ENCODE peak calls at places on chromosome 17, in six cellular contexts. K is A549, R is body of pancreas, M is mammary epithelial cell, I is stomach, A is esophagus muscularis mucosa. T is an unnamed sample. For H3K4me1, the result is how much of the 10 kb centered on the place peaks cover.

GRCh38 chr17:13001991-13002615 is 15.7 kb downstream of the ELAC2 start:
- DNase-seq in M (no peak), A (no peak), I (no peak), K (no peak), R (no peak), T (no peak)

GRCh38 chr17:39306509-39307212 is 80.9 kb upstream of the STAC2 start:
- DNase-seq in I (no peak), A (no peak), M (no peak), R (no peak), K (no peak), T (no peak)

GRCh38 chr17:55492951-55493350 is 18.3 kb downstream of the SMIM36 start:
- DNase-seq in I (no peak), K (no peak), A (no peak), R (no peak), M (no peak), T (no peak)

GRCh38 chr17:77809814-77810213 is 148.7 kb upstream of the TNRC6C start:
- DNase-seq in K (no peak), A (no peak), R (no peak), I (no peak), M (no peak), T (no peak)

GRCh38 chr17:19670906-19671305 is 22.4 kb downstream of the ALDH3A2 start:
- DNase-seq in R (no peak), K (no peak), M (no peak), I (no peak), A (no peak), T (no peak)

GRCh38 chr17:17176341-17176740 is 29.8 kb downstream of the PLD6 start:
- DNase-seq in R (no peak), I (no peak), A (no peak), M (no peak), K (no peak), T (no peak)

GRCh38 chr17:47254403-47254943 is 846 bp downstream of the ITGB3 start:
- DNase-seq in I (no peak), M (no peak), R (no peak), K (no peak), A (no peak), T (no peak)

GRCh38 chr17:55601874-55602364 is 90.7 kb upstream of the SMIM36 start:
- DNase-seq in K (peak), R (no peak), I (no peak), A (no peak), M (peak), T (no peak)

GRCh38 chr17:16527298-16527697 is 35.3 kb upstream of the LRRC75A start:
- DNase-seq in M (no peak), K (no peak), A (peak), I (no peak), R (no peak), T (no peak)

GRCh38 chr17:73228748-73229236 is 32.9 kb downstream of the CPSF4L start:
- DNase-seq in R (peak), M (peak), K (peak), I (peak), A (no peak), T (peak)

GRCh38 chr17:74686761-74687160 is 26.0 kb downstream of the CD300LF start:
- DNase-seq in I (no peak), R (no peak), K (no peak), A (no peak), M (no peak), T (no peak)

GRCh38 chr17:57096472-57097198 is 11.6 kb downstream of the AKAP1 start:
- DNase-seq in M (no peak), K (no peak), A (no peak), I (no peak), R (no peak), T (peak)

GRCh38 chr17:51228177-51228576 is 31.7 kb downstream of the MBTD1 start:
- DNase-seq in K (no peak), R (no peak), A (no peak), I (no peak), M (peak), T (no peak)

GRCh38 chr17:46148247-46148646 is 45.0 kb downstream of the KANSL1 start:
- DNase-seq in K (no peak), A (no peak), I (no peak), R (no peak), M (no peak), T (no peak)

GRCh38 chr17:82031303-82031884 is at the start of gene RAC3:
- DNase-seq in M (no peak), K (no peak), R (no peak), A (no peak), I (no peak), T (no peak)

GRCh38 chr17:80618304-80618703 is 73.7 kb downstream of the RPTOR start:
- DNase-seq in A (no peak), M (no peak), R (no peak), I (no peak), K (no peak), T (no peak)

GRCh38 chr17:64412944-64413381 is 22.3 kb upstream of the PECAM1 start:
- DNase-seq in R (no peak), A (no peak), M (no peak), I (no peak), K (no peak), T (no peak)

GRCh38 chr17:64410750-64411490 is 20.3 kb upstream of the PECAM1 start:
- DNase-seq in R (no peak), A (no peak), M (no peak), I (no peak), K (no peak), T (no peak)

GRCh38 chr17:64413505-64413904 is 22.8 kb upstream of the PECAM1 start:
- DNase-seq in A (no peak), I (no peak), K (no peak), M (no peak), R (no peak), T (no peak)

GRCh38 chr17:64406321-64407200 is 15.9 kb upstream of the PECAM1 start:
- DNase-seq in K (no peak), A (no peak), R (no peak), I (no peak), M (no peak), T (no peak)

DNA sequence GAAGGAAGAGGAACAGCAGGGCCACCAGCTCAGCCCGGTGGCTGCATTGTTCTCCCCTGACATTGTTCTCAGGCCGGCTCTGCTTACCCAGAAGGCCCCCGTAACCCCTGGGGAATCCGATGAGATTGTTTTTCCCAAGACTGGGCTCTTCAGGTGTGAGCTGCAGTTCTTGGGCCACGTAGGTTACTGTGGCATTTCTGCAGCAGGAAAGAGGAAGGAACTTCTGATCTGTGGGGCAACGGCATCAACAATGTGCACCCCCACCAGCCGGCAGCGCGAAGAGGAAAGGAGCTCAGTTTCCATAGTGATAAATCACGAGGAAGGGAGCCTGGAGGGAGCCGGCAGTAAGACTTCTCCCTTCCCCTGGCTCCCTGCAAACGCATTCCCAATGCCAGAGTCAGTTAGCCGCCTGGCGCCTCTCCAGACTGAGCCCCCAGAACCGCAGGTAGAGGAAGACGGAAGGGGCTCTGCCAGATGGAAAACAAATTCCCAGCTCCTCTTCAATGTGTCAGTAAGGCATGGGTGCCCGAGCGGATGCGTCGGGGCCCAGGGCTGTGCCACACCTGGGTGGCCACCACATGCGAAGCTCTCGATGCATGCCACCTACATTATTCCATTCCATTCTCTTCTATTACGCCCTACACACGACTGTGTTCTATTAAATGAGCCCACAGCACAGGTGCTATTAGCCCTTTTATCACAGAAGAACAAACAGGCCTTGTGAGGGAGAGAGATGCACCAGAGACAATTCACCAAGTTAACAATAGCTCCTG is 21.5 kb upstream of the PECAM1 start:
- DNase-seq in M (no peak), K (no peak), I (no peak), R (no peak), A (no peak), T (peak)
- H3K27ac ChIP-seq in M (no peak), K (no peak), I (peak), R (no peak), A (peak), T (peak)

GRCh38 chr17:50149425-50150353 is 788 bp downstream of the PPP1R9B start:
- DNase-seq in R (peak), M (peak), A (no peak), I (peak), K (no peak), T (peak)
- H3K4me1 ChIP-seq in R (half or more), M (half or more), A (half or more), I (half or more), K (half or more), T (half or more)

GRCh38 chr17:3803308-3803640 is 2.3 kb upstream of the ITGAE start:
- DNase-seq in I (no peak), K (no peak), A (no peak), R (no peak), M (no peak), T (no peak)
- H3K27ac ChIP-seq in I (peak), K (no peak), A (peak), R (no peak), M (no peak), T (no peak)

DNA sequence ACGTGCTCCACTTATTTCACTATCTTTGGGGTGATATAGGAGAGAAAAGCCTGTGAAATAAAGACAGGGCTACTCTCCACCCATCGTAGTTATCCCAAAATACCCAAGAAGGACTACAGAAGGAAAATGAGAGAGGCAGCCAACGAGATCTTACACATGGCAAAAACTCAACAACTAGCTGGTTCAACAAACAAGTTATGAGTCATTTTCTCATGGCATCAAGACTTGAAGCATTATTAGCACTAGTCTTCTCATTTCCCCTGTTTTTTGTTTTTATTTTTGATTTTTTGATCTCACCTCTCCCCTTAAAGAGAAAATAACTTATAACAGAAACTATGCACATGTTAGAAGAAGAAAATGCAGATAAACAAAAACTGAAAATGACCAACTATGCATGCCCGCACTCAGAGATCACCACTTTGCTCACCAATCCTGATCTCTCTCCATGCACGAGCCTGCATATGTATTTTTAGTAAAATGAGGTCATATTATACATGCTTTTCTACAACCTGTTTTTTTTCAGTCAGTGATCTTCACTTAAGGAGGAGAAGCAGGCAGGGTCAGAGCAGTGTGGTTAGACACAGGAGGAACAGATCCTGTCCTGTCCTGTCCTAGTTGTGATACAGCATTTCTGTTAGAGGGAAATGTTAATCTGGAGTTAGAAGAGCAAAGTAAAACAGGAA is 22.8 kb downstream of the FAM117A start:
- DNase-seq in M (peak), I (no peak), R (no peak), A (no peak), K (no peak), T (no peak)
- H3K4me1 ChIP-seq in M (under half), I (half or more), R (under half), A (half or more), K (under half), T (under half)

DNA sequence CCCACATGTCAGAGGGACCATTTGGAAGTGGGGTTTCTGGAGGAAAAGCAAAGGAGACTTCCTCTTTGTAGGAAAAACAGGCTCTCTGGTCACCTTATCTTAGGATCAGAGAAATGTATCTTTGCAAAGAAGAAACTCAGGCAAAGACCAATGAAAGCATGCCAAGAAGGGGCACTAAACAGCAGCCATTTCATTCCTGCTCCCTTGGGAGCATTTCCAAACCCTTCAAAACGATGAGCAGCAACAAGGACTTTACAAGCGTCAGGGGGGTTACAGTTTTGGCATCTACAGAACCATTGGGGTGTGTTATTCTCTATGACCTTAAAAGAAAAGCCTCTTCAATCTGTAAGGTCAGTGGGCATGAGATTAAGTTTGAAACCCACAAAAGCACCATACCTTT is 122.8 kb downstream of the SMG6 start:
- DNase-seq in A (no peak), I (no peak), R (no peak), M (no peak), K (no peak), T (no peak)
- H3K27ac ChIP-seq in A (peak), I (peak), R (no peak), M (no peak), K (no peak), T (peak)

GRCh38 chr17:1746975-1747543 is 4.4 kb downstream of the SERPINF2 start:
- DNase-seq in R (no peak), K (no peak), A (no peak), I (peak), M (peak), T (no peak)

GRCh38 chr17:1745513-1746020 is 2.9 kb downstream of the SERPINF2 start:
- DNase-seq in K (no peak), A (no peak), I (no peak), R (no peak), M (no peak), T (peak)

GRCh38 chr17:1743094-1743452 is 402 bp downstream of the SERPINF2 start:
- DNase-seq in I (no peak), A (no peak), M (no peak), R (no peak), K (no peak), T (no peak)

GRCh38 chr17:1742371-1743093 is at the start of gene SERPINF2:
- DNase-seq in K (no peak), A (no peak), M (no peak), I (no peak), R (no peak), T (no peak)

DNA sequence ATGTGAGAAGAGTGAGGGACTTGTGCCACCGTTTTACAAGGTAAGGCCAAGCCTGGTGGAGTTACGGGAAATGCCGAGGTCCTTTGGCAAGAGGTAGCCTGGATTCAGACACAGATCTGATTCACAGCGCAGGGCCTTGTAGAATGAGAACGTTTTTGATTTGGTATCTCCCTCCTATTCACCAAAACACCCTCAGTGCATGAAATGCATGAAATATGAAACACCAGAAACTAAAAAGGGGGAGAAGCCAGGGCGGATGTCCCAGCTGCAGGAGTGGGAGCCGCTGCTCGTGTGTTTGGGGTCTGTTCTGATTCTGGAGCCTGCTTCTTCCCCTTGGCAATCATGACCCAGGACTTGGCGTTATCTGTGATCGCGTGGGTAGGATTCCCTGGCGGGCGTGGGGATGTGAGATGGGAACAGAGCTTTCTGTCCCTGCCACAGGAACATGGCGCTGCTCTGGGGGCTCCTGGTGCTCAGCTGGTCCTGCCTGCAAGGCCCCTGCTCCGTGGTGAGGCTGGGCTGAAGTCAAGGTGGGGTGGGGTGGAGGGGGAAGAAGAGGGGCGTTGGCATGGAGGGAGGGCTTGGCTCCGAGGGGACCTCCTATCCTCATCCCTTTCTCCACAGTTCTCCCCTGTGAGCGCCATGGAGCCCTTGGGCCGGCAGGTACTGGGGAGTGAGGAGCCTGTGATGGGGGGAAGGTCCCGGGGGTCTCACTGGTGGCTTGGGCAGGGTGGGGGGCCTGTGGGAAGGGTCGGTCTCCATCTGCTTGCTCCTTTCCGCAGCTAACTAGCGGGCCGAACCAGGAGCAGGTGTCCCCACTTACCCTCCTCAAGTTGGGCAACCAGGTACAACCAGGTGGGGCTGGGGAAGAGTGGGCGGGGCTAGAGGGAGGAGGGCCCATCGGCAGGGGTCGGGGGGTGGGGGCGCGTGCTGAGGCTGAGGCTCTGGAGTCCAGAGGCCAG is 2.2 kb downstream of the SERPINF2 start:
- DNase-seq in K (no peak), A (no peak), I (no peak), M (no peak), R (no peak), T (no peak)
- H3K4me1 ChIP-seq in K (under half), A (under half), I (under half), M (under half), R (under half), T (under half)

GRCh38 chr17:67326440-67326839 is 39.9 kb downstream of the PSMD12 start:
- DNase-seq in K (no peak), A (no peak), M (no peak), I (no peak), R (no peak), T (no peak)
- H3K27ac ChIP-seq in K (no peak), A (no peak), M (no peak), I (no peak), R (no peak), T (no peak)

GRCh38 chr17:1492249-1493206 is at the start of gene MYO1C:
- DNase-seq in K (no peak), M (no peak), R (no peak), I (no peak), A (no peak), T (no peak)
- H3K4me1 ChIP-seq in K (under half), M (under half), R (under half), I (half or more), A (half or more), T (half or more)